ENCODE peak calls at places on chromosome 19, in eight cellular contexts. K, Q, J, O, H, X, W and I are unnamed samples.

GRCh38 chr19:14809272-14810057 is 25.5 kb downstream of the OR7A5 start:
- DNase-seq in K (no peak), Q (no peak), J (no peak), O (no peak), H (no peak), X (no peak), W (no peak), I (no peak)

GRCh38 chr19:11265785-11266236 is 3.5 kb upstream of the DOCK6 start:
- DNase-seq in K (no peak), Q (no peak), J (no peak), O (no peak), H (peak), X (no peak), W (no peak), I (no peak)

GRCh38 chr19:51887522-51888498 is at the start of gene ZNF577:
- DNase-seq in K (peak), Q (peak), J (peak), O (peak), H (peak), X (peak), W (peak), I (peak)

GRCh38 chr19:41869374-41869955 is 7.6 kb upstream of the CD79A start:
- DNase-seq in K (no peak), Q (no peak), J (no peak), O (no peak), H (no peak), X (no peak), W (no peak), I (no peak)

GRCh38 chr19:16714702-16715294 is 4.8 kb upstream of the NWD1 start:
- DNase-seq in K (peak), Q (peak), J (peak), O (peak), H (peak), X (peak), W (no peak), I (peak)

GRCh38 chr19:40147338-40147692 is 43.9 kb upstream of the MAP3K10 start:
- DNase-seq in K (no peak), Q (no peak), J (no peak), O (no peak), H (no peak), X (no peak), W (no peak), I (no peak)

GRCh38 chr19:51141181-51141580 is 920 bp upstream of the SIGLEC7 start:
- DNase-seq in K (no peak), Q (no peak), J (no peak), O (no peak), H (no peak), X (no peak), W (no peak), I (no peak)

GRCh38 chr19:18735324-18735723 is 51.8 kb downstream of the CRTC1 start:
- DNase-seq in K (no peak), Q (no peak), J (no peak), O (no peak), H (no peak), X (no peak), W (no peak), I (no peak)

GRCh38 chr19:31960474-31960873 is 384.9 kb upstream of the ZNF507 start:
- DNase-seq in K (no peak), Q (no peak), J (no peak), O (no peak), H (no peak), X (no peak), W (no peak), I (no peak)

GRCh38 chr19:34555447-34555846 is 73.9 kb downstream of the WTIP start:
- DNase-seq in K (no peak), Q (no peak), J (no peak), O (peak), H (peak), X (no peak), W (no peak), I (no peak)

GRCh38 chr19:34308381-34309367 is 54.3 kb downstream of the GARRE1 start:
- DNase-seq in K (peak), Q (peak), J (peak), O (no peak), H (no peak), X (no peak), W (no peak), I (no peak)

GRCh38 chr19:13398780-13399726 is 107.2 kb downstream of the CACNA1A start:
- DNase-seq in K (no peak), Q (no peak), J (no peak), O (no peak), H (peak), X (no peak), W (no peak), I (no peak)

GRCh38 chr19:55593096-55593772 is 6.1 kb downstream of the FIZ1 start:
- DNase-seq in K (no peak), Q (no peak), J (no peak), O (no peak), H (no peak), X (no peak), W (no peak), I (no peak)

GRCh38 chr19:34316247-34316646 is 48.7 kb upstream of the GPI start:
- DNase-seq in K (no peak), Q (no peak), J (no peak), O (no peak), H (no peak), X (no peak), W (no peak), I (no peak)

GRCh38 chr19:18310118-18310909 is 12.6 kb downstream of the LSM4 start:
- DNase-seq in K (no peak), Q (no peak), J (no peak), O (no peak), H (peak), X (no peak), W (no peak), I (no peak)